ENCODE peak calls at places on chromosomes 6 and 20, in eight cellular contexts. K is DND-41, D is IMR-90, L is fibroblast of lung, Y is colonic mucosa, I is GM23248, N is mammary epithelial cell, Q is astrocyte. U is an unnamed sample.

GRCh38 chr20:21303872-21304586 is 898 bp downstream of the XRN2 start:
- DNase-seq in L (no peak), D (peak; percentile 18), K (no peak), Y (no peak), Q (no peak), I (peak; percentile 52), N (no peak), U (no peak)

GRCh38 chr6:1031671-1032070 is 280.2 kb upstream of the FOXQ1 start:
- DNase-seq in D (no peak), Y (no peak), I (no peak), L (no peak), N (no peak), K (no peak), Q (no peak), U (no peak)

GRCh38 chr20:10172998-10173655 is 45.5 kb upstream of the SNAP25 start:
- DNase-seq in K (no peak), N (no peak), Q (no peak), D (no peak), L (no peak), I (no peak), Y (no peak), U (no peak)

GRCh38 chr6:56699066-56699654 is 56.5 kb upstream of the DST start:
- DNase-seq in D (peak; percentile 53), I (peak; percentile 65), L (no peak), Q (no peak), K (no peak), Y (no peak), N (no peak), U (peak; percentile 30)

GRCh38 chr6:135236732-135237131 is 55.6 kb downstream of the MYB start:
- DNase-seq in Q (no peak), D (no peak), N (no peak), I (no peak), L (no peak), K (peak; percentile 52), Y (no peak), U (no peak)

GRCh38 chr6:15399651-15400470 is 154.0 kb downstream of the JARID2 start:
- DNase-seq in D (peak; percentile 82), L (peak; percentile 79), N (no peak), Y (peak; percentile 65), K (no peak), I (peak; percentile 78), Q (peak; percentile 71), U (no peak)

GRCh38 chr6:5499644-5500306 is 238.5 kb downstream of the FARS2 start:
- DNase-seq in I (peak; percentile 86), L (peak; percentile 77), N (peak; percentile 62), Y (no peak), Q (peak; percentile 72), D (peak; percentile 76), K (no peak), U (no peak)

GRCh38 chr6:170489836-170490235 is 63.3 kb downstream of the PSMB1 start:
- DNase-seq in N (no peak), Y (no peak), L (no peak), I (no peak), D (no peak), K (no peak), Q (no peak), U (no peak)

GRCh38 chr6:38813026-38813425 is 97.9 kb downstream of the DNAH8 start:
- DNase-seq in N (no peak), L (no peak), Q (no peak), D (no peak), Y (no peak), I (no peak), K (no peak), U (no peak)

GRCh38 chr20:37397076-37397953 is 51.4 kb downstream of the SRC start:
- DNase-seq in I (peak; percentile 58), D (no peak), N (peak; percentile 31), Q (no peak), L (peak; percentile 28), Y (no peak), K (no peak), U (no peak)

GRCh38 chr6:142945446-142946180 is 637 bp upstream of the HIVEP2 start:
- DNase-seq in K (peak; percentile 68), Q (no peak), Y (peak; percentile 61), N (no peak), I (peak; percentile 83), D (no peak), L (no peak), U (peak; percentile 28)

GRCh38 chr6:111746983-111747773 is 126.1 kb downstream of the FYN start:
- DNase-seq in K (no peak), Y (no peak), I (no peak), N (no peak), D (no peak), L (no peak), Q (no peak), U (no peak)

GRCh38 chr6:134873500-134874388 is 76.2 kb downstream of the ALDH8A1 start:
- DNase-seq in Q (no peak), I (no peak), L (no peak), N (no peak), K (no peak), Y (no peak), D (no peak), U (peak; percentile 85)

GRCh38 chr6:125314019-125314581 is 12.3 kb upstream of the HDDC2 start:
- DNase-seq in I (peak; percentile 82), L (peak; percentile 42), Y (peak; percentile 65), N (peak; percentile 47), D (peak; percentile 61), K (peak; percentile 45), Q (peak; percentile 30), U (peak; percentile 63)

GRCh38 chr6:138692978-138693909 is 80.3 kb upstream of the CCDC28A start:
- DNase-seq in I (peak; percentile 62), L (peak; percentile 77), N (peak; percentile 88), D (peak; percentile 57), Y (peak; percentile 88), K (peak; percentile 43), Q (peak; percentile 63), U (peak; percentile 33)

GRCh38 chr6:138030872-138031271 is 76.3 kb downstream of the PERP start:
- DNase-seq in D (no peak), Q (no peak), N (peak; percentile 68), K (no peak), Y (no peak), I (no peak), L (no peak), U (no peak)

GRCh38 chr6:136517002-136517401 is 33.2 kb downstream of the MAP7 start:
- DNase-seq in N (peak; percentile 77), L (no peak), Y (no peak), D (no peak), I (peak; percentile 19), K (no peak), Q (no peak), U (no peak)

GRCh38 chr20:56247954-56248782 is at the start of gene MC3R:
- DNase-seq in L (peak; percentile 19), Y (peak; percentile 32), Q (peak; percentile 2), N (peak; percentile 39), D (peak; percentile 30), I (peak; percentile 71), K (peak; percentile 57), U (peak; percentile 67)

GRCh38 chr6:20746024-20746423 is 211.8 kb downstream of the CDKAL1 start:
- DNase-seq in I (no peak), Y (no peak), L (peak; percentile 14), K (no peak), D (no peak), N (peak; percentile 24), Q (peak; percentile 10), U (no peak)

GRCh38 chr6:157224178-157224956 is 99.0 kb downstream of the TMEM242 start:
- DNase-seq in L (no peak), I (no peak), Y (no peak), Q (no peak), D (no peak), N (no peak), K (no peak), U (no peak)

GRCh38 chr6:157222201-157222981 is 100.9 kb downstream of the TMEM242 start:
- DNase-seq in I (no peak), Q (no peak), L (no peak), D (no peak), Y (no peak), N (no peak), K (no peak), U (no peak)

GRCh38 chr6:157223486-157223885 is 99.8 kb downstream of the TMEM242 start:
- DNase-seq in Q (no peak), Y (no peak), I (no peak), D (no peak), N (no peak), L (no peak), K (no peak), U (no peak)

GRCh38 chr6:157221817-157222175 is 101.5 kb downstream of the TMEM242 start:
- DNase-seq in D (no peak), I (no peak), N (no peak), Q (no peak), Y (no peak), K (no peak), L (no peak), U (no peak)

GRCh38 chr6:157223021-157223430 is 100.3 kb downstream of the TMEM242 start:
- DNase-seq in D (no peak), N (no peak), Q (no peak), Y (no peak), K (no peak), L (no peak), I (peak; percentile 44), U (no peak)
- H3K9ac ChIP-seq in D (no peak overlapping the region), N (no peak overlapping the region), Q (no peak overlapping the region), Y (no peak overlapping the region), K (no peak overlapping the region), L (no peak overlapping the region), I (no peak overlapping the region), U (no peak overlapping the region)

GRCh38 chr6:29926081-29926794 is 16.1 kb upstream of the HLA-A start:
- DNase-seq in D (peak; percentile 32), L (no peak), I (peak; percentile 57), Q (no peak), N (no peak), K (peak; percentile 37), Y (peak; percentile 81), U (no peak)
- H3K4me3 ChIP-seq in D (peak overlapping the region; percentile 89), L (peak overlapping the region; percentile 79), I (peak overlapping the region; percentile 77), Q (peak overlapping the region; percentile 48), N (peak overlapping the region; percentile 48), K (peak overlapping the region; percentile 20), Y (peak overlapping the region; percentile 68), U (no peak overlapping the region)

GRCh38 chr20:24953621-24954133 is 4.6 kb downstream of the CST7 start:
- DNase-seq in K (peak; percentile 4), L (no peak), Y (peak; percentile 14), I (no peak), Q (no peak), N (no peak), D (no peak), U (no peak)
- H3K27ac ChIP-seq in K (peak overlapping the region; percentile 57), L (no peak overlapping the region), Y (no peak overlapping the region), I (no peak overlapping the region), Q (no peak overlapping the region), N (no peak overlapping the region), D (no peak overlapping the region), U (no peak overlapping the region)

GRCh38 chr6:27096834-27097511 is 150.5 kb upstream of the PRSS16 start:
- DNase-seq in K (no peak), Y (peak; percentile 67), N (peak; percentile 80), I (peak; percentile 63), L (peak; percentile 77), D (peak; percentile 75), Q (peak; percentile 67), U (no peak)

GRCh38 chr6:27095914-27096313 is 151.6 kb upstream of the PRSS16 start:
- DNase-seq in K (no peak), N (no peak), I (no peak), D (no peak), L (no peak), Y (no peak), Q (no peak), U (no peak)

GRCh38 chr6:27092316-27092692 is 155.2 kb upstream of the PRSS16 start:
- DNase-seq in L (no peak), D (no peak), Y (no peak), N (no peak), Q (no peak), I (no peak), K (no peak), U (no peak)

GRCh38 chr6:27088068-27088467 is 159.4 kb upstream of the PRSS16 start:
- DNase-seq in Y (no peak), I (no peak), K (no peak), L (no peak), D (no peak), N (no peak), Q (no peak), U (no peak)

GRCh38 chr6:27091661-27092315 is 155.7 kb upstream of the PRSS16 start:
- DNase-seq in K (peak; percentile 53), L (peak; percentile 96), D (peak; percentile 95), I (peak; percentile 92), N (peak; percentile 88), Q (peak; percentile 94), Y (no peak), U (peak; percentile 76)
- H3K9ac ChIP-seq in K (peak overlapping the region; percentile 51), L (no peak overlapping the region), D (peak overlapping the region; percentile 49), I (peak overlapping the region; percentile 43), N (no peak overlapping the region), Q (peak overlapping the region; percentile 39), Y (no peak overlapping the region), U (peak overlapping the region; percentile 7)

U was measured in MM.1S.